ENCODE peak calls at places on chromosome 11, in four cellular contexts. R is HepG2, G is GM12878, Y is K562. Z is an unnamed sample.

GRCh38 chr11:74627381-74627780 is 35.0 kb downstream of the POLD3 start:
- DNase-seq in R (no peak), G (no peak), Y (no peak), Z (no peak)

GRCh38 chr11:27720277-27720830 is 20.1 kb upstream of the BDNF start:
- DNase-seq in R (no peak), G (no peak), Y (peak), Z (no peak)

GRCh38 chr11:3123761-3124733 is 41.1 kb downstream of the OSBPL5 start:
- DNase-seq in R (no peak), G (no peak), Y (no peak), Z (no peak)

GRCh38 chr11:92332986-92333385 is 108.4 kb downstream of the FAT3 start:
- DNase-seq in R (no peak), G (no peak), Y (no peak), Z (no peak)

GRCh38 chr11:71451596-71452353 is 1.2 kb upstream of the NADSYN1 start:
- DNase-seq in R (peak), G (no peak), Y (no peak), Z (peak)

GRCh38 chr11:102260241-102260640 is 57.0 kb upstream of the BIRC3 start:
- DNase-seq in R (no peak), G (no peak), Y (no peak), Z (no peak)

GRCh38 chr11:133712235-133712634 is 133.1 kb downstream of the SPATA19 start:
- DNase-seq in R (no peak), G (no peak), Y (no peak), Z (no peak)

GRCh38 chr11:26580929-26581328 is 8.9 kb upstream of the MUC15 start:
- DNase-seq in R (no peak), G (no peak), Y (no peak), Z (no peak)

GRCh38 chr11:64759131-64759721 is 548 bp downstream of the PYGM start:
- DNase-seq in R (peak), G (no peak), Y (no peak), Z (no peak)

GRCh38 chr11:9066432-9066925 is 24.9 kb downstream of the SCUBE2 start:
- DNase-seq in R (peak), G (no peak), Y (no peak), Z (peak)

GRCh38 chr11:31882951-31883392 is 71.8 kb upstream of the PAX6 start:
- DNase-seq in R (no peak), G (no peak), Y (no peak), Z (peak)

GRCh38 chr11:65434667-65435179 is 12.1 kb downstream of the NEAT1 start:
- DNase-seq in R (no peak), G (no peak), Y (no peak), Z (no peak)

GRCh38 chr11:28836285-28837081 is 728.3 kb downstream of the METTL15 start:
- DNase-seq in R (peak), G (no peak), Y (no peak), Z (no peak)

GRCh38 chr11:2592559-2593392 is 107.0 kb downstream of the KCNQ1OT1 start:
- DNase-seq in R (no peak), G (no peak), Y (no peak), Z (no peak)

GRCh38 chr11:14748093-14748492 is 104.5 kb downstream of the PDE3B start:
- DNase-seq in R (no peak), G (no peak), Y (no peak), Z (no peak)

GRCh38 chr11:28808771-28809170 is 700.6 kb downstream of the METTL15 start:
- DNase-seq in R (no peak), G (no peak), Y (no peak), Z (no peak)

DNA sequence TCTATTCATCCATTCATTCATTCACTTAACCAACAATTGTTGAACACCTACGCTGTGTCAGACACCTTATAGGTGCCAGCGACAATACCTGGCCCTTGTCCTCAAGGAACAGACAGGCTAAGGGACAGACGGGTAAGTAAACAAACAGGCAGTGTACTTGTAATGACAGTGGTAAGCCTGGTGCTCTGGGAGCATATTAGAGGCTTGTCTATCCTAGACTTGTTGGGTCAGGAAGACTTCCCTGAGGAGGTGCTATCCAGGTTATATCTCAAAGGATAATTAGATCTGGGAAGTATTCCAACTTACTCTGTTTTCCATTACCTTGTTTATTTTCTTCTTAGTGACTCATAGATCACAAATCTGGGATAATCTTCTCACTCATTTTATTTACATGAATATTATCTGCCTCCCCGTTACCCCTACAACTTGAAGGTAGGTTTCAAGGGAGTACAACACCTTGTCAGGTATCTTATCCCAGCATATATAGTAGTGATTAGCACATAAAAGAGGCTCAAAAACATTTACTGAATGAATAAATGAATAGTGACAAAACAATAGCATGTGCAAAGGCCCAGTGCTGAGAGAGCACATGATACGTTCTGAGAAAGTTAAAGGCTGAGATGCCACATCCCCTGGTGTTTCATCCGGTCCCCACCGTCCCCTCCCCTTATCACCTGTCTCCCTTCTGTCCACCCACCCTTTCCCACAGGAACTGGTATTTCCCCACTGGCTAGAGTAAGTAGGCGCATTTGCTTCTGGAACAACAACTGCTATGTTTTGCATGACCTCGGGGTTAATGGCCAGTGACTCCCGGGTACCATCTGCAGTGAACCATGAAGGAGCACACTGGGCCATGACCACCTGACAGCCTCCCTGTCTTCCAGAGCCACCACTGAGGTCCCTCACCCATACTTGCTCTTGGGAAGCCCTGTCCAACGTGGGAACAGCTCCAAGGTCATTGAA is 75.2 kb upstream of the NCAM1 start:
- DNase-seq in R (no peak), G (no peak), Y (no peak), Z (no peak)
- TF ChIP-seq HDAC6 in R (no peak), G (no peak), Y (no peak), Z (no peak)

GRCh38 chr11:35324981-35325380 is 94.4 kb downstream of the SLC1A2 start:
- DNase-seq in R (no peak), G (no peak), Y (no peak), Z (no peak)
- TF ChIP-seq HDAC6 in R (no peak), G (no peak), Y (no peak), Z (no peak)

GRCh38 chr11:7286178-7286577 is 34.5 kb downstream of the SYT9 start:
- DNase-seq in R (no peak), G (no peak), Y (no peak), Z (no peak)

GRCh38 chr11:7279676-7280075 is 28.0 kb downstream of the SYT9 start:
- DNase-seq in R (no peak), G (no peak), Y (no peak), Z (no peak)

GRCh38 chr11:7278314-7278917 is 26.7 kb downstream of the SYT9 start:
- DNase-seq in R (peak), G (no peak), Y (peak), Z (no peak)

GRCh38 chr11:7275133-7275532 is 23.4 kb downstream of the SYT9 start:
- DNase-seq in R (no peak), G (no peak), Y (no peak), Z (no peak)

GRCh38 chr11:7281083-7281482 is 29.4 kb downstream of the SYT9 start:
- DNase-seq in R (peak), G (no peak), Y (no peak), Z (peak)
- TF ChIP-seq HDAC6 in R (no peak), G (no peak), Y (no peak), Z (no peak)

DNA sequence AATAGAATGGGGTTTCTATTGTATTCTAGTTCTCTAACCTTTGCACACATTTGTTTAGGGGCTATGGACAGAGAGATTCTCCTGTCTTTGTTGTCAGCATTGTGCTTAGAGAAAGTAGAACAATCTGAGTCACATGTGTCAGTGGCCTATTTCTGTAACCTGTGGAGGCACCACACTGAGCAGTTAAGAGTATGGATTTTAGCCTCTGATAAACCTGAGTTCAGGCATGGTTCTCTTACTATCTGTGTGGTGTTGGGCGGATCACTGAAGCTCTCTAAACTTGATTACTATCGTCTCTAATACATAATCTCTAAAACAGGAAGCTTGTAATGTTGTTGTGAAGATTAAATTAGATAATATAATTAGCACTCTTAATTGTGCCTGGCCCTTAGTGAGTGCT is 94.3 kb upstream of the CADM1 start:
- DNase-seq in R (no peak), G (no peak), Y (no peak), Z (no peak)
- TF ChIP-seq HDAC6 in R (no peak), G (no peak), Y (no peak), Z (no peak)

DNA sequence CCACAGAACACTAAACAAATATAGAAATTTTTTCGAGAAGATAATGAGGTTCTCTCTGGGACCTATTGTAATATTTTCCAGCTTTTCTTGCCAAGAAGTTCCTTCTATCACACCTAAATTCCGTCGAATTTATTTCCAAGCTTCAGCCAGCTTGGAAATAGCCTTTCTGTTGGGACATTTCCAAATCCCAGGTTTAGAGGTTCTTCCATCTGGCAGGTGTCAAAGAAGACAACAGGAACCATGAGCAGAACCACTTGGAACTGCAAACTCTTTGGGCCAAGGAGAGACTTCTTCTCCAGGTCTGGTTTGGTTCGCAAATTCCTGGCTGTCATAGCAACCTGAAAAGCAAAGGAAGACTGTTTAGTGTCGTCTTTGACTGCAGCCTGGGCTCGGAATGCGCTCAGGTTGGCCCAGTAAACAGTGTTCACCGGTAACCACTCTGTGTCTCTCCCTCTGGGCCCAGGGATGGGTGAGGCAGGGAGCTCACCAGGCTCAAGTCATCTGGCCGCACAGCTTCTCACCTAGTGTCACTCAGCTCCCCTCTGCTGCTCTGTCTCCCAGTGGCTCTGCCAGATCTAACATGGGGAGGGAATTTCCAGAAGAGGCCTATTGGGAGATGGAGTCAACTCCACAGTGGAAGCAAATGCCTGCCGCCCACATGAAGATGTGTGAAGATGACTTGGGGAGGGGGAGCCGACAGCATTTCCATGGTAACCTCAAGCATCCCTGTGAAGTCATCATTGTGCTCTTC is 11.8 kb upstream of the CLMP start:
- DNase-seq in R (no peak), G (no peak), Y (no peak), Z (no peak)
- TF ChIP-seq HDAC6 in R (no peak), G (no peak), Y (no peak), Z (no peak)

GRCh38 chr11:126114486-126115252 is 52.0 kb upstream of the CDON start:
- DNase-seq in R (no peak), G (no peak), Y (no peak), Z (no peak)

GRCh38 chr11:126113012-126113411 is 50.3 kb upstream of the CDON start:
- DNase-seq in R (no peak), G (no peak), Y (no peak), Z (no peak)

GRCh38 chr11:126113963-126114362 is 51.3 kb upstream of the CDON start:
- DNase-seq in R (no peak), G (no peak), Y (no peak), Z (no peak)

GRCh38 chr11:126112547-126112946 is 49.9 kb upstream of the CDON start:
- DNase-seq in R (no peak), G (no peak), Y (no peak), Z (no peak)

GRCh38 chr11:126113515-126113957 is 50.9 kb upstream of the CDON start:
- DNase-seq in R (peak), G (no peak), Y (no peak), Z (no peak)
- TF ChIP-seq HDAC6 in R (no peak), G (no peak), Y (no peak), Z (no peak)

DNA sequence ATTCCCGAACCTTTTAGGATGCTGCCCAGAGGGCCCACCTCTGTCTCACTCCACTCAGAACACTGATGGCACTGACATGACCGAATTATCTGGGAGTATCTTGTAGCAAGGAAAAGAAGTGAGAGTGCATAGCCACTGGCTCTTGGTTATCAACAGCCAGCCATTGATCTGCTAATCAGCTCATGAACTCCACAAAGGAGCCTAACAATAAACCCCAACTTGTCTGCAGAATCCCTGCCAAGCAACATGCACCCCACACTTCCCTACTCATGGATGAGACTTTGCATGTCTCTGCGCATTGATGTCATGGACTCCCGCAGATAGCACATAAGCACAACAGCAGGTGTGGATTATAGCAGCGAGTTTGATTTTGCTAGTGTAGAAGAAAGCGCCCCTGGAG is 1538.9 kb upstream of the RAG2 start:
- DNase-seq in R (no peak), G (no peak), Y (no peak), Z (no peak)
- TF ChIP-seq HDAC6 in R (no peak), G (no peak), Y (no peak), Z (no peak)

GRCh38 chr11:78828582-78829520 is 254.2 kb upstream of the NARS2 start:
- DNase-seq in R (no peak), G (no peak), Y (no peak), Z (no peak)

GRCh38 chr11:78830277-78830676 is 255.6 kb upstream of the NARS2 start:
- DNase-seq in R (no peak), G (no peak), Y (no peak), Z (no peak)

GRCh38 chr11:78833237-78833636 is 258.6 kb upstream of the NARS2 start:
- DNase-seq in R (no peak), G (no peak), Y (no peak), Z (no peak)

GRCh38 chr11:78832226-78832947 is 257.7 kb upstream of the NARS2 start:
- DNase-seq in R (no peak), G (no peak), Y (no peak), Z (no peak)

GRCh38 chr11:78831571-78831970 is 256.9 kb upstream of the NARS2 start:
- DNase-seq in R (no peak), G (no peak), Y (no peak), Z (no peak)
- TF ChIP-seq HDAC6 in R (no peak), G (no peak), Y (no peak), Z (no peak)